ENCODE peak calls at places on chromosomes 6 and 20, in ten cellular contexts. T is CD8-positive, alpha-beta T cell; V is psoas muscle; L is mammary epithelial cell; Y is right lobe of liver; P is left ventricle myocardium inferior; S is hepatocyte; I is neural progenitor cell; E is CD4-positive, alpha-beta memory T cell; A is A549. J is an unnamed sample.

GRCh38 chr6:160160450-160160849 is 38.8 kb downstream of the SLC22A1 start:
- DNase-seq in T (no peak), V (no peak), L (no peak), Y (no peak), P (no peak), S (peak; percentile 58), I (no peak), E (no peak), A (no peak), J (no peak)

GRCh38 chr6:148035763-148036390 is 306.8 kb upstream of the SASH1 start:
- DNase-seq in T (no peak), V (no peak), L (no peak), Y (no peak), P (no peak), S (no peak), I (no peak), E (no peak), A (no peak), J (no peak)

GRCh38 chr6:121849477-121849876 is 414.0 kb downstream of the GJA1 start:
- DNase-seq in T (no peak), V (no peak), L (peak; percentile 48), Y (no peak), P (peak; percentile 17), S (peak; percentile 81), I (peak; percentile 90), E (no peak), A (peak; percentile 35), J (peak; percentile 77)

GRCh38 chr6:90537723-90538407 is 49.0 kb downstream of the MAP3K7 start:
- DNase-seq in T (no peak), V (no peak), L (no peak), Y (no peak), P (no peak), S (no peak), I (no peak), E (no peak), A (no peak), J (no peak)

GRCh38 chr20:44836596-44837120 is 26.3 kb upstream of the RIMS4 start:
- DNase-seq in T (no peak), V (no peak), L (no peak), Y (no peak), P (no peak), S (no peak), I (no peak), E (no peak), A (no peak), J (no peak)

GRCh38 chr6:17714879-17715860 is 8.4 kb upstream of the NUP153 start:
- DNase-seq in T (no peak), V (no peak), L (peak; percentile 82), Y (no peak), P (no peak), S (peak; percentile 35), I (no peak), E (no peak), A (peak; percentile 65), J (peak; percentile 85)

GRCh38 chr6:68094070-68094469 is 541.0 kb upstream of the ADGRB3 start:
- DNase-seq in T (no peak), V (no peak), L (no peak), Y (no peak), P (no peak), S (no peak), I (no peak), E (no peak), A (no peak), J (no peak)

GRCh38 chr20:40754372-40754943 is 65.4 kb upstream of the MAFB start:
- DNase-seq in T (no peak), V (peak; percentile 52), L (no peak), Y (peak; percentile 57), P (peak; percentile 61), S (peak; percentile 26), I (no peak), E (no peak), A (no peak), J (no peak)

DNA sequence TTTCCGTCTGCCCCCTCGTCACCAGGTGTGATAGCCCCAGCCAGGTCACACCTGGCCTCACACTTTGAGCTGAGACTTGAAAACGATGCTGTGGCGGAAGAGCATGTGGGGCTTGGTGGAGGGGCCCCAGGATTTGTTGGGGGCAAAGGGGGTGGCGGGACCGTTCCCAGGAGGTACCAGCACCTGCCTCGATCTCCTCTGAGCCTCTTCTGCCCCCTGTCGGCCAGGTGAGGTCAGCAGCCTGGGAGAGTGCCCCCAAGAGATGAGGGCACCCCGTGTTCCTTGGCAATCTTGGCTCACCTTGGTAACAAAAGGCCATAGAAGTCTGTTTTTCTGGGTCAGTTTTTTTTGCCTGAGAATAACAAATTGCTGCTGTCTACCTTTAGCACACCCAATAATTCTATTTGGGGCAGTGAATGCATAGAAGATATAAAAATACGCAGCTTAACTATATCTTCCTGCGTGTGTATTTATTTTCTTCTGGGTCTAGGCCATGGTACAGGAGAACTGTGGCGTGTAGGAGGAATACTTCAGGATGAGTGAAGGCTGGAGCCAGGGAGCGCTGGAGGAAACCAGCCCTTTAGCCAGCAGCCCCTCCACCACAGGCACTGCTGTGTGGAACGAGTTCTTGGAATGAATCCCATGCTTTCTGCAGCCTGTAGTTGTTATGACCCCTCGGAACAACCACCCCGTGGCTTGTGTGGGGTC is 25.2 kb downstream of the SPATA2 start:
- DNase-seq in T (no peak), V (no peak), L (no peak), Y (no peak), P (no peak), S (no peak), I (no peak), E (no peak), A (no peak), J (no peak)
- H3K4me1 ChIP-seq in T (no peaks in the 10 kb centered on the region), V (peaks cover 10% of the 10 kb centered on the region), L (no peaks in the 10 kb centered on the region), Y (no peaks in the 10 kb centered on the region), P (peaks cover 80% of the 10 kb centered on the region), S (no peaks in the 10 kb centered on the region), I (peaks cover 31% of the 10 kb centered on the region), E (peaks cover 23% of the 10 kb centered on the region), A (peaks cover 18% of the 10 kb centered on the region), J (peaks cover 23% of the 10 kb centered on the region)

DNA sequence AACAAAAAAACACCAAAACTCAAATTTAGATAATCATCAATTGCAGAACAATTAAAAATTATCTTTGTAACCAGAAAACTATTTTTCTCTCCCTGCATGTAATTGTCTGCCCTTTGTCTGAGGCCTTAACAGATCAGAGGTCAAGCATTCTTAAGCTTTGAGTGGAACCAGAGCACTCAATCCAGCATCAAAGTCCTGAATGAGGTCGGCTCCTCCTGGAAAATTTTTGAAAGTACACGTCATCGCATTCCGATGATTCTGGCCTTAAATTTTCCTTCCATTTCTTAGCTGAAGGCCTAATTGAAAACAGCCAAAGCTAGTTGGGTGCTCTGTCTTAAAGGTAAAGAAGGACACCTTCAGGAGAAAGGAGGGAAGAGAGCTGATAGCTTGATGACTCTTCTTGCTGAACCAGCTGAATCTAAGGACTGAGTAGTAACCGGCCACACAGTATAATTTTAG is 510.2 kb upstream of the SULF2 start:
- DNase-seq in T (no peak), V (no peak), L (peak; percentile 88), Y (no peak), P (no peak), S (peak; percentile 75), I (peak; percentile 76), E (no peak), A (peak; percentile 80), J (peak; percentile 84)
- H3K4me1 ChIP-seq in T (no peaks in the 10 kb centered on the region), V (no peaks in the 10 kb centered on the region), L (peaks cover 31% of the 10 kb centered on the region), Y (no peaks in the 10 kb centered on the region), P (peaks cover 29% of the 10 kb centered on the region), S (peaks cover 20% of the 10 kb centered on the region), I (peaks cover 32% of the 10 kb centered on the region), E (no peaks in the 10 kb centered on the region), A (peaks cover 57% of the 10 kb centered on the region), J (peaks cover 65% of the 10 kb centered on the region)

GRCh38 chr6:52576392-52577021 is 353 bp downstream of the TRAM2 start:
- DNase-seq in T (peak; percentile 34), V (peak; percentile 67), L (peak; percentile 71), Y (peak; percentile 69), P (peak; percentile 65), S (peak; percentile 88), I (peak; percentile 83), E (peak; percentile 58), A (peak; percentile 67), J (peak; percentile 87)

GRCh38 chr6:52577022-52577777 is at the start of gene TRAM2:
- DNase-seq in T (peak; percentile 75), V (peak; percentile 92), L (peak; percentile 71), Y (peak; percentile 91), P (peak; percentile 91), S (peak; percentile 95), I (peak; percentile 97), E (peak; percentile 79), A (peak; percentile 40), J (peak; percentile 90)

GRCh38 chr6:52574709-52575489 is 2.0 kb downstream of the TRAM2 start:
- DNase-seq in T (peak; percentile 47), V (peak; percentile 41), L (no peak), Y (no peak), P (no peak), S (peak; percentile 74), I (no peak), E (peak; percentile 78), A (no peak), J (peak; percentile 73)

GRCh38 chr6:52575490-52575868 is 1.4 kb downstream of the TRAM2 start:
- DNase-seq in T (no peak), V (no peak), L (no peak), Y (no peak), P (no peak), S (no peak), I (no peak), E (no peak), A (no peak), J (no peak)

DNA sequence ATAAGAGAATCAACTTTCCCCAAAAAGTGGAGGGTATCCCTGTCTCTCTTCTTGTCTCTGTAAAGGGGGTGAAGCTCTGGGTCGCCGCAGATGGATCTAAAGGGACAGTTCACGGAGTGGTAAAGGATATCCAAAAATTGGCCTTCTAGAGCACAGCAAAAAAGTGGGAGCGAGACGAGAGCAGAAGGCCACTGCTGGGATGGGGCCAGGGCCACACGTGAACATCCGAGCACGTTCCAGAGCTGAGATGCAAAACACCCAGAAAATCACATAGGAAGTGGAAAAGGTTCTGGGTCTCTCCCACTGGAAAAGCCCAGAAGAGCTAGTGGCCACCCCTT is 837 bp downstream of the TRAM2 start:
- DNase-seq in T (no peak), V (no peak), L (no peak), Y (no peak), P (no peak), S (no peak), I (no peak), E (no peak), A (no peak), J (no peak)
- H3K4me1 ChIP-seq in T (peaks cover 44% of the 10 kb centered on the region), V (peaks cover 19% of the 10 kb centered on the region), L (peaks cover 22% of the 10 kb centered on the region), Y (no peaks in the 10 kb centered on the region), P (peaks cover 71% of the 10 kb centered on the region), S (peaks cover 41% of the 10 kb centered on the region), I (peaks cover 32% of the 10 kb centered on the region), E (peaks cover 46% of the 10 kb centered on the region), A (peaks cover 39% of the 10 kb centered on the region), J (peaks cover 48% of the 10 kb centered on the region)

GRCh38 chr6:43803055-43803782 is 33.2 kb downstream of the VEGFA start:
- DNase-seq in T (no peak), V (no peak), L (no peak), Y (no peak), P (peak; percentile 52), S (no peak), I (no peak), E (no peak), A (no peak), J (no peak)

GRCh38 chr6:43805695-43806040 is 35.7 kb downstream of the VEGFA start:
- DNase-seq in T (no peak), V (no peak), L (no peak), Y (no peak), P (no peak), S (no peak), I (no peak), E (no peak), A (no peak), J (no peak)

GRCh38 chr6:43806041-43806757 is 36.2 kb downstream of the VEGFA start:
- DNase-seq in T (no peak), V (no peak), L (peak; percentile 58), Y (peak; percentile 69), P (no peak), S (peak; percentile 90), I (no peak), E (no peak), A (no peak), J (no peak)

GRCh38 chr6:43804550-43805223 is 34.7 kb downstream of the VEGFA start:
- DNase-seq in T (no peak), V (no peak), L (no peak), Y (peak; percentile 65), P (no peak), S (peak; percentile 62), I (no peak), E (no peak), A (no peak), J (no peak)

GRCh38 chr6:43803783-43804549 is 34.0 kb downstream of the VEGFA start:
- DNase-seq in T (no peak), V (no peak), L (peak; percentile 73), Y (peak; percentile 79), P (no peak), S (peak; percentile 68), I (no peak), E (no peak), A (no peak), J (no peak)
- H3K4me1 ChIP-seq in T (no peaks in the 10 kb centered on the region), V (peaks cover 50% of the 10 kb centered on the region), L (peaks cover 20% of the 10 kb centered on the region), Y (no peaks in the 10 kb centered on the region), P (peaks cover 25% of the 10 kb centered on the region), S (peaks cover 77% of the 10 kb centered on the region), I (no peaks in the 10 kb centered on the region), E (peaks cover 17% of the 10 kb centered on the region), A (peaks cover 71% of the 10 kb centered on the region), J (peaks cover under 1% of the 10 kb centered on the region)